ENCODE peak calls at places on chromosomes 7 and 10, in five cellular contexts. L, O, F, D and C are unnamed samples.

GRCh38 chr10:52779541-52780390 is 7.2 kb upstream of the MBL2 start:
- DNase-seq in O (no peak), F (peak), L (peak), D (no peak), C (no peak)

GRCh38 chr7:81036041-81036440 is 117.2 kb upstream of the SEMA3C start:
- DNase-seq in F (peak), D (no peak), O (no peak), L (peak), C (peak)

GRCh38 chr10:79345241-79346011 is 1.8 kb upstream of the PPIF start:
- DNase-seq in L (peak), O (no peak), F (no peak), D (no peak), C (no peak)

GRCh38 chr10:48363617-48364355 is 57.3 kb downstream of the MAPK8 start:
- DNase-seq in O (no peak), D (peak), F (peak), L (peak), C (peak)

GRCh38 chr10:93818086-93818485 is 60.4 kb downstream of the LGI1 start:
- DNase-seq in D (no peak), F (no peak), O (no peak), L (no peak), C (no peak)

GRCh38 chr7:75905785-75906604 is 9.0 kb upstream of the POR start:
- DNase-seq in O (no peak), F (peak), D (peak), L (peak), C (no peak)

GRCh38 chr7:3493499-3493898 is 192.4 kb downstream of the SDK1 start:
- DNase-seq in L (peak), F (peak), D (peak), O (peak), C (peak)

GRCh38 chr10:74932648-74933047 is 106.2 kb downstream of the KAT6B start:
- DNase-seq in F (no peak), D (no peak), L (no peak), O (no peak), C (no peak)

GRCh38 chr7:363626-364025 is 73.7 kb downstream of the FOXL3 start:
- DNase-seq in O (no peak), L (no peak), F (no peak), D (no peak), C (no peak)

GRCh38 chr10:124641282-124642075 is 102.7 kb downstream of the FAM53B start:
- DNase-seq in F (peak), L (peak), D (no peak), O (no peak), C (no peak)

GRCh38 chr10:107148906-107149305 is 15.6 kb downstream of the SORCS1 start:
- DNase-seq in D (no peak), O (no peak), F (no peak), L (no peak), C (no peak)

GRCh38 chr10:105494944-105495343 is 853.9 kb downstream of the SORCS3 start:
- DNase-seq in F (no peak), O (no peak), D (no peak), L (no peak), C (no peak)

GRCh38 chr7:30874656-30875317 is 36.9 kb upstream of the AQP1 start:
- DNase-seq in D (no peak), O (no peak), L (no peak), F (peak), C (no peak)

GRCh38 chr10:23094786-23095403 is 484 bp upstream of the MSRB2 start:
- DNase-seq in F (no peak), D (no peak), O (no peak), L (no peak), C (no peak)

GRCh38 chr10:132656283-132657126 is 118.9 kb downstream of the INPP5A start:
- DNase-seq in L (no peak), O (no peak), D (no peak), F (no peak), C (no peak)
- TF ChIP-seq CTCF in L (no peak), O (no peak), D (no peak), F (no peak), C (no peak)

DNA sequence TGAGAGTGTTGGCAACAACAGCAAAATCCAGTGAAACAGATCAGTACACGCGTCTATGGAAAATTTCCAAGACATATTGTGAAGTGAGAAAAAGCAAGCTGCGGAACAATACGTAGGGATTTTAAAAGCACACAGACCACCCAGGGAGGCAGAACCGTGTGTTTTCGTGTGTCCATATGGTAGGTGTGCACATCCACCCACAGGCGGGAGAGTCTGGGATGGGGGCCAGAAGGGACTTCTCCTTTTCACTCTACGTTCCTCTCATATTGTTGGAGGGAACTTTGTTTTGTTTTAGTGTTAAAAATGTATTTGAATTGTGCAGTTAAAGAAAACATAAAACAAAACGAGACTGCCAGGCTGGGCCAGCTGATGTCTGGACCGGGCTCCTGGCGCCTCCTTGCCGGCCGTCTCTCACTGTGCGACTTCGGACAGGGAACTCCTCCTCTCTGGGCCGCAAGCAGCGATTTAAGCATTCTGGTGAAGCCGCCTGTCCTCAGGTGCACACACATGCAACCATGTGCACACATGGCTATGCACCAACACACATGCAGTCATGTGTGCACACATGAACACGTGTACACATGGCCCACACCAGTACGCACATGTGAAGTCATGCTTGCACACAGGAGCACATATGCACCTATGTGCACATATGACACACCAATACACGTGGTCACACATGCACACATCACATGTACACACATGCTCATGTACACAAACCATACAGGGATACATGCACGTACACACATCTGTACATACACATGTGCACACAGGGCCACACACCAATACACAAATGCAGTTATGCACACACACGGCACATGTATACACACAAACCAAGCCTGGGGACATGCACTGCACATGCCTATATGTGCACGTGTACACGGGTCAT is 141.1 kb downstream of the ELFN1 start:
- DNase-seq in L (peak), D (no peak), O (no peak), F (no peak), C (no peak)
- H3K4me3 ChIP-seq in L (no peak), D (no peak), O (no peak), F (no peak), C (no peak)

GRCh38 chr7:77989981-77990566 is 191.5 kb downstream of the PHTF2 start:
- DNase-seq in D (no peak), O (no peak), L (no peak), F (no peak), C (no peak)

GRCh38 chr7:77991656-77992055 is 193.1 kb downstream of the PHTF2 start:
- DNase-seq in O (no peak), L (no peak), D (no peak), F (no peak), C (no peak)

GRCh38 chr7:77993823-77994222 is 195.2 kb downstream of the PHTF2 start:
- DNase-seq in L (no peak), F (no peak), O (no peak), D (no peak), C (no peak)

GRCh38 chr7:77995717-77996116 is 197.1 kb downstream of the PHTF2 start:
- DNase-seq in D (no peak), F (no peak), O (no peak), L (no peak), C (no peak)
- TF ChIP-seq CTCF in D (peak), F (no peak), O (no peak), L (peak), C (peak)

DNA sequence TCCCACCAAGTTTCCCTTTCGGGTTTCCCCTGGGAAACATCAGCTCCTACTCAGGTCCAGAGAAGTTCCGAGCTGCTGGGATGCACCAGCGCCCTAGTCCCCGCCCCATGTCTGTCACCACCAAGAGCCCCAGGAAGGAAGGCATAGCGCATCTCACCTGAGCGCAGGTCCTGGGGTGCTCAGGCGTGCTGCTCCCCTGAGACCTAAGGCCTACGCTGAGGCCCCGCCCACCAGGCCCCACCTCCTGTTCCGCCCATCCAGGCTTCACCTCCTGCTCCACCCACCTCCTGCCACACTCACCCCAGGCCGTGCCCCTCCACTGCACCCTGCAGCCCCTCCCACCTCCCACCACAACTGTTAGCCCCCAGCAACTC is 1.2 kb upstream of the TFR2 start:
- DNase-seq in F (no peak), D (no peak), L (no peak), O (no peak), C (no peak)
- H3K4me3 ChIP-seq in F (no peak), D (no peak), L (no peak), O (no peak), C (no peak)

GRCh38 chr10:66773418-66773817 is 152.4 kb upstream of the LRRTM3 start:
- DNase-seq in D (no peak), F (no peak), O (no peak), L (no peak), C (no peak)

GRCh38 chr10:66782144-66782543 is 143.7 kb upstream of the LRRTM3 start:
- DNase-seq in D (no peak), F (no peak), L (no peak), O (no peak), C (no peak)

GRCh38 chr10:66780796-66781195 is 145.0 kb upstream of the LRRTM3 start:
- DNase-seq in L (no peak), O (no peak), D (no peak), F (no peak), C (no peak)

GRCh38 chr10:66782776-66783175 is 143.1 kb upstream of the LRRTM3 start:
- DNase-seq in O (no peak), L (no peak), F (peak), D (no peak), C (no peak)

DNA sequence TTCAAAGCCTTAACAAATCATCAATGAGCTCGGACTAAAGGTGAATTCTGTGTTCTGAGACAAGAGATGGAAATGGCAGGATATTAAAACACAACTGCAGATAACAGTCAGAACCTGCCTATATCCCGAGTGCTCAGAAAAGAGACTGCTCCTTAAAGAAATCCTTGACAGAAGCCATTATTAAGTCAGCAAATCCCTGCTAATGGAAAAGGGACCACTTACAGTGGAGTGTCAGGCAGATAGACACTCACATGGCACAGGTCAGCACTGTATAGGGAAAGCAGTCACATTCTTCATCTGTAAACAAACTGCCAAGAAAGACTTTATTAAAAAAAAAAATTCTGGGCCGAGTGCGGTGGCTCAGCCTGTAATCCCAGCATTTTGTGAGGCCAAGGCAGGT is 147.5 kb upstream of the LRRTM3 start:
- DNase-seq in O (no peak), F (no peak), D (no peak), L (no peak), C (no peak)
- TF ChIP-seq CTCF in O (no peak), F (no peak), D (no peak), L (no peak), C (no peak)

DNA sequence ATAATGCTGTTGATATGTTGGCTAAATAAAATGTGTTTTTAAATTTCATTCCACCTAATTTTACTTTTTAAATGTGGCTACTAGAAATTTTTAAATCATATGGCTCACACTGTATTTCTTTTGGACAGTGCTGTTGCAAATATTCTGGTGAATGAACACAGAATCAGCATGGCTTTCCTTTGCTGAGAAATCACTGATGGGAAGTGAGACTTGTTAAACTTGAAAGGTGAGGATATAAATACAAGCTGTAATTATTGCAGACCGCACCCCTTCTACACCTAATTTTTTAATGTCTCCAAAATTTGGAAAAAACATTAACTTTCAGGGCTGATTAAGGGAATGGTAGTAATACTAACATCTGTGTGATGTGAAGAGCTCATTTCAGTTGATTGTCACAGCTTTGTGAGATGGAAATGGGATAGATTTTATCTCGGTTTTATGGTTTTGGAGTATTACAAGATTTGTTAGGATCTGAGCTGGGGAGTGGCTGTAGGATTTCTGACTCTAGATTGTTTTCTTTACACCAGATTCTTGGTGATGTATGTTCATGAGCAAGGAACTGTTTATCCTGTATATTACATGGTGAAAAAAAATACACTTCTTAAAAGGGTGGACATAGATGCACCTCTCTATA is 1.3 kb downstream of the MIOS start:
- DNase-seq in O (no peak), D (no peak), F (no peak), L (no peak), C (no peak)
- H3K4me3 ChIP-seq in O (peak), D (peak), F (no peak), L (peak), C (peak)

GRCh38 chr10:121607310-121608055 is 9.2 kb upstream of the FGFR2 start:
- DNase-seq in D (no peak), O (no peak), L (no peak), F (no peak), C (no peak)
- TF ChIP-seq CTCF in D (no peak), O (no peak), L (no peak), F (no peak), C (no peak)

DNA sequence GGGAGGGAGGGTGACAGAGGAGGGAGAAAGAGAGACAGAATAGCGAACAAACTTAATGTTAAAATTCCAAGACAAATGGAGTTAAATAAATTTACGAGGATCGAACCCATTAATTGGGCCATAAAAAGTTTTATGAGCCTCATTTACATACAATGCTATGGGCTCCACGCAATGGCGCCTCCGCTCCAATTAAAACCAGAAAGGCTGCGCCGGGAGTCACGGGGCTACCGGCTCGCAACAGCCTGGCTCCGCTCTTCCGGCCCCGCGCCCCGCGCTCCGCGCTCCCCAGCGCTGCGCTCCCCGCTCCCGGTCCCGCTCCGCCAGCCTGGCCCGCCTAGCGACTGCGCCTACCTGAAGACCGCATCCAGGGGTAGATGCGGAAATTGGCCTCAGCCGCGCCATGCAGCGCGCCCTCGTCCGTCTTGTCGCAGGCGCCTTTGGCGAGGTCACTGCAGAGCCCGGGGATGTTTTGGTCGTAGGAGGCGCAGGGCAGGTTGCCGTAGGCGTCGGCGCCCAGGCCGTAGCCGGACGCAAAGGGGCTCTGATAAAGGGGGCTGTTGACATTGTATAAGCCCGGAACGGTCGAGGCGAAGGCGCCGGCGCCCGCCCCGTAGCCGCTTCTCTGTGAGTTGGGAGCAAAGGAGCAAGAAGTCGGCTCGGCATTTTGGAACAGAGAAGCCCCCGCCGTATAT is 513 bp downstream of the HOXA7 start:
- DNase-seq in L (no peak), D (no peak), O (no peak), F (no peak), C (no peak)
- H3K4me3 ChIP-seq in L (no peak), D (peak), O (peak), F (no peak), C (no peak)

GRCh38 chr10:13221572-13221971 is 12.6 kb downstream of the UCMA start:
- DNase-seq in L (no peak), F (no peak), D (no peak), O (no peak), C (no peak)

GRCh38 chr10:13218878-13219277 is 15.3 kb downstream of the UCMA start:
- DNase-seq in O (no peak), D (no peak), L (no peak), F (no peak), C (no peak)

GRCh38 chr10:13222151-13222550 is 12.0 kb downstream of the UCMA start:
- DNase-seq in D (no peak), O (no peak), L (no peak), F (no peak), C (no peak)

GRCh38 chr10:13222566-13222965 is 11.6 kb downstream of the UCMA start:
- DNase-seq in D (no peak), L (no peak), F (no peak), O (no peak), C (no peak)

GRCh38 chr10:13219685-13220670 is 14.2 kb downstream of the UCMA start:
- DNase-seq in D (no peak), O (no peak), F (no peak), L (peak), C (no peak)
- TF ChIP-seq CTCF in D (peak), O (peak), F (no peak), L (no peak), C (peak)

GRCh38 chr10:30047924-30048531 is 11.4 kb downstream of the JCAD start:
- DNase-seq in L (no peak), O (no peak), D (no peak), F (no peak), C (no peak)

GRCh38 chr10:30046476-30046875 is 12.9 kb downstream of the JCAD start:
- DNase-seq in O (no peak), L (no peak), D (no peak), F (no peak), C (no peak)

GRCh38 chr10:30043476-30044270 is 15.7 kb downstream of the JCAD start:
- DNase-seq in D (no peak), O (no peak), F (no peak), L (no peak), C (no peak)

GRCh38 chr10:30047430-30047829 is 12.0 kb downstream of the JCAD start:
- DNase-seq in F (no peak), O (no peak), L (no peak), D (no peak), C (no peak)

DNA sequence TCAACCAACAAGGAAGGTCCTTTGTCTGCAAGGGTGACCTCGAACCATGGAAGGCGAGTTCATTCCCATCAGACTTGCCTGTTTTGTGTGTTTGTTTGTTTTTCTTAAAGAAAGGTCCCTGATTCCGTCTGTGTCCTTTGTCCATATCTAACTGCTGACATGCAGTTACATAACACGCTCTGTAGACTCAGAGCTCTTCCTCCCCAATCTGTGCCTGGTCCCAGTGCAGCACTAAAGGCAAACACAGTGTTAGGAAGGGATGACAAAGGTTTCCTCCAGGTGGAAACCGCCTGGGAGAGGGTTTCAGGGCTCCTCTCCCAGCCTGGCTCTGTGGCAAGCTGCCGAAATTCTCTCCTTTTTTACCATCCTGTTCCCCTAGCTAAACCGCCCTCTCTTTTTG is 13.4 kb downstream of the JCAD start:
- DNase-seq in D (no peak), O (no peak), L (no peak), F (no peak), C (no peak)
- H3K4me3 ChIP-seq in D (no peak), O (no peak), L (no peak), F (no peak), C (no peak)